ENCODE peak calls at places on chromosomes 11 and 22, in ten cellular contexts. P, T, Y, J, L, O, U, H, I and Q are unnamed samples.

GRCh38 chr11:104286129-104286528 is 122.2 kb upstream of the PDGFD start:
- DNase-seq in H (no peak), P (no peak), Y (no peak), O (no peak), U (no peak), I (no peak), J (no peak), T (no peak), L (no peak), Q (no peak)

GRCh38 chr22:33329398-33329797 is 271.2 kb upstream of the SYN3 start:
- DNase-seq in Y (no peak), O (no peak), L (no peak), T (no peak), P (no peak), U (no peak), H (no peak), J (no peak), I (peak; percentile 70), Q (no peak)

GRCh38 chr22:39176673-39177455 is 24.4 kb upstream of the CBX7 start:
- DNase-seq in L (no peak), J (no peak), U (no peak), H (no peak), Y (no peak), O (peak; percentile 52), I (no peak), T (no peak), P (no peak), Q (peak; percentile 27)

GRCh38 chr11:116821050-116821918 is 1.8 kb downstream of the APOA4 start:
- DNase-seq in I (no peak), J (no peak), O (no peak), H (no peak), T (no peak), P (no peak), L (no peak), Y (no peak), U (no peak), Q (no peak)

GRCh38 chr22:46357186-46357500 is 21.6 kb downstream of the TRMU start:
- DNase-seq in P (no peak), J (no peak), Y (no peak), H (no peak), U (no peak), L (no peak), O (no peak), T (no peak), I (no peak), Q (no peak)

GRCh38 chr11:110478410-110478809 is 48.7 kb downstream of the FDX1 start:
- DNase-seq in T (no peak), L (no peak), I (no peak), P (no peak), O (no peak), J (no peak), U (no peak), Y (no peak), H (no peak), Q (no peak)

GRCh38 chr22:49211176-49211575 is 616.5 kb downstream of the BRD1 start:
- DNase-seq in O (peak; percentile 35), U (peak; percentile 1), J (no peak), H (no peak), L (no peak), Y (peak; percentile 1), T (no peak), P (peak; percentile 19), I (no peak), Q (no peak)

GRCh38 chr11:27211370-27212127 is 151.5 kb downstream of the CCDC34 start:
- DNase-seq in H (peak; percentile 15), J (no peak), P (no peak), Y (no peak), I (no peak), U (no peak), L (no peak), O (no peak), T (no peak), Q (peak; percentile 43)

GRCh38 chr11:66070604-66071325 is 693 bp downstream of the PACS1 start:
- DNase-seq in U (peak; percentile 47), H (peak; percentile 47), J (no peak), I (peak; percentile 50), T (peak; percentile 52), O (peak; percentile 74), P (peak; percentile 62), Y (peak; percentile 71), L (no peak), Q (peak; percentile 84)

GRCh38 chr11:64553554-64554201 is 37.3 kb upstream of the SLC22A12 start:
- DNase-seq in U (peak; percentile 77), L (peak; percentile 21), J (no peak), Y (peak; percentile 47), H (peak; percentile 65), O (peak; percentile 86), I (peak; percentile 66), P (no peak), T (no peak), Q (peak; percentile 66)

GRCh38 chr11:59849129-59849528 is 3.8 kb upstream of the CBLIF start:
- DNase-seq in O (no peak), P (no peak), Y (no peak), U (no peak), I (peak; percentile 58), J (no peak), H (no peak), L (no peak), T (no peak), Q (no peak)

GRCh38 chr11:45204761-45205160 is 58.3 kb downstream of the PRDM11 start:
- DNase-seq in U (no peak), Y (no peak), H (no peak), T (no peak), I (no peak), P (no peak), O (no peak), L (no peak), J (no peak), Q (no peak)

GRCh38 chr11:23569547-23569946 is 709.3 kb upstream of the CCDC179 start:
- DNase-seq in Y (no peak), T (no peak), J (no peak), L (peak; percentile 43), H (no peak), O (no peak), P (no peak), U (no peak), I (no peak), Q (no peak)

GRCh38 chr11:77517226-77517625 is 43.3 kb upstream of the PAK1 start:
- DNase-seq in U (no peak), J (no peak), Y (no peak), L (no peak), I (no peak), P (no peak), O (no peak), H (peak; percentile 82), T (no peak), Q (peak; percentile 13)

GRCh38 chr11:27201454-27202302 is 161.1 kb downstream of the BBOX1 start:
- DNase-seq in J (peak; percentile 15), U (no peak), O (peak; percentile 97), H (peak; percentile 96), P (peak; percentile 63), Y (peak; percentile 63), T (peak; percentile 88), I (peak; percentile 97), L (no peak), Q (peak; percentile 87)

GRCh38 chr11:47998733-47999359 is 18.5 kb downstream of the PTPRJ start:
- DNase-seq in H (no peak), T (no peak), Y (no peak), J (no peak), O (no peak), L (no peak), I (peak; percentile 67), P (no peak), U (no peak), Q (no peak)

GRCh38 chr11:8192896-8193209 is 24.0 kb upstream of the RIC3 start:
- DNase-seq in U (no peak), T (no peak), H (no peak), L (no peak), P (no peak), I (no peak), Y (no peak), J (no peak), O (no peak), Q (no peak)
- H3K27ac ChIP-seq in U (no peak overlapping the region), T (no peak overlapping the region), H (no peak overlapping the region), L (no peak overlapping the region), P (no peak overlapping the region), I (no peak overlapping the region), Y (no peak overlapping the region), J (no peak overlapping the region), O (no peak overlapping the region), Q (no peak overlapping the region)

GRCh38 chr11:34236572-34236971 is 121.2 kb downstream of the ABTB2 start:
- DNase-seq in T (no peak), O (no peak), Y (no peak), I (no peak), L (no peak), J (no peak), U (no peak), P (no peak), H (no peak), Q (no peak)
- H3K27ac ChIP-seq in T (peak overlapping the region; percentile 87), O (no peak overlapping the region), Y (no peak overlapping the region), I (no peak overlapping the region), L (no peak overlapping the region), J (no peak overlapping the region), U (no peak overlapping the region), P (no peak overlapping the region), H (no peak overlapping the region), Q (no peak overlapping the region)

GRCh38 chr22:35777335-35777975 is 59.8 kb downstream of the APOL5 start:
- DNase-seq in H (peak; percentile 71), L (no peak), U (no peak), O (no peak), J (no peak), P (no peak), I (no peak), T (peak; percentile 79), Y (no peak), Q (peak; percentile 89)
- H3K27ac ChIP-seq in H (peak overlapping the region; percentile 70), L (no peak overlapping the region), U (no peak overlapping the region), O (no peak overlapping the region), J (peak overlapping the region; percentile 83), P (no peak overlapping the region), I (no peak overlapping the region), T (peak overlapping the region; percentile 65), Y (no peak overlapping the region), Q (peak overlapping the region; percentile 85)

GRCh38 chr11:132228756-132229325 is 858.4 kb downstream of the NTM start:
- DNase-seq in P (no peak), J (no peak), Y (no peak), T (no peak), L (no peak), I (no peak), O (no peak), H (no peak), U (no peak), Q (peak; percentile 23)

GRCh38 chr11:132234878-132235277 is 864.5 kb downstream of the NTM start:
- DNase-seq in I (no peak), T (no peak), J (no peak), Y (no peak), U (no peak), P (no peak), L (no peak), O (no peak), H (peak; percentile 15), Q (peak; percentile 76)

GRCh38 chr11:132226522-132226921 is 856.1 kb downstream of the NTM start:
- DNase-seq in O (no peak), H (no peak), P (no peak), J (no peak), L (no peak), U (no peak), I (no peak), Y (no peak), T (no peak), Q (no peak)

DNA sequence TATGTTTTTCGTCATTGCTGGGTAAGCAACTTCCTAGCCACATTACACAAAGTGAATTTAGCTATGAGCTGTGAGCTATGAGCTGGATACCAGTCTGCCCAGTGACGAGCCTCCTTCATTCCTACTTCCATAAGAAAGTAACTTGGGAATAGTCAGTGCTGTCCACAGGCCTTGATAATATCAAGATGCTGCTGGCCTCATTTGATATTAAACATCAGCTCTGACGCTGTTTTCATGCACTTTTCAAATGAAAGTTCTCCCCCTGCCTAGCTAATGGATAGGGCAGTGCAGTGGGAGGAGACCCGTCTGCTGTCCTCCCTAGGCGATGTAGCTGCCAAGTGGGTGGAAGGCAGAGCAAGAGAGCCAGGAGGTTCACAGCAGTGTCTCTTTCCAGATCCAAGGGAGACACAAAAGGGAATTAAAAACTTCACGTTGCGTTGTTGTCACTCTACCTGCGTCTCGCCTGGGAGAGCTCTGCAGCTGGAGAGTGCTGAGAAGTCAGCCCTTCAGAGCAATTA is 861.3 kb downstream of the NTM start:
- DNase-seq in O (no peak), H (no peak), Y (no peak), I (no peak), L (no peak), U (no peak), P (no peak), T (no peak), J (no peak), Q (no peak)
- H3K27ac ChIP-seq in O (no peak overlapping the region), H (no peak overlapping the region), Y (no peak overlapping the region), I (no peak overlapping the region), L (no peak overlapping the region), U (peak overlapping the region; percentile 7), P (no peak overlapping the region), T (no peak overlapping the region), J (no peak overlapping the region), Q (no peak overlapping the region)